ENCODE peak calls at places on chromosomes 4 and X, in nine cellular contexts. One of them, this sample, is unnamed.
A peak's percentile ranks its signal among the peaks of the same experiment; 100 is the strongest.

GRCh38 chr4:119736559-119736958 is 108.0 kb upstream of the PDE5A start:
- DNase-seq in activated gamma-delta T cell: no peak
- DNase-seq in RWPE2: no peak
- DNase-seq in activated CD4-positive, alpha-beta T cell treated with anti-CD3 and anti-CD28 coated beads, Interleukin-2, amount 10 ng/mL, durations not matched to agents 7 days and 5 days: no peak
- DNase-seq in left lung: no peak
- DNase-seq in heart right ventricle: no peak
- DNase-seq in M059J: no peak
- DNase-seq in progenitor cell of endocrine pancreas: no peak
- DNase-seq in activated T-helper 1 cell treated with anti-CD3 and anti-CD28 coated beads, Interleukin-2, amount 50 U/mL, for 16 hours: no peak
- DNase-seq in this sample: no peak

GRCh38 chrX:154840856-154841255 is 6.4 kb upstream of the SMIM9 start:
- DNase-seq in activated gamma-delta T cell: no peak
- DNase-seq in RWPE2: no peak
- DNase-seq in activated CD4-positive, alpha-beta T cell treated with anti-CD3 and anti-CD28 coated beads, Interleukin-2, amount 10 ng/mL, durations not matched to agents 7 days and 5 days: peak; percentile 21
- DNase-seq in left lung: no peak
- DNase-seq in heart right ventricle: no peak
- DNase-seq in M059J: peak; percentile 68
- DNase-seq in progenitor cell of endocrine pancreas: no peak
- DNase-seq in activated T-helper 1 cell treated with anti-CD3 and anti-CD28 coated beads, Interleukin-2, amount 50 U/mL, for 16 hours: no peak
- DNase-seq in this sample: peak; percentile 30

GRCh38 chrX:24085133-24085532 is 30.4 kb downstream of the EIF2S3 start:
- DNase-seq in activated gamma-delta T cell: no peak
- DNase-seq in RWPE2: no peak
- DNase-seq in activated CD4-positive, alpha-beta T cell treated with anti-CD3 and anti-CD28 coated beads, Interleukin-2, amount 10 ng/mL, durations not matched to agents 7 days and 5 days: no peak
- DNase-seq in left lung: no peak
- DNase-seq in heart right ventricle: no peak
- DNase-seq in M059J: peak; percentile 12
- DNase-seq in progenitor cell of endocrine pancreas: no peak
- DNase-seq in activated T-helper 1 cell treated with anti-CD3 and anti-CD28 coated beads, Interleukin-2, amount 50 U/mL, for 16 hours: no peak
- DNase-seq in this sample: no peak

GRCh38 chr4:40621592-40622512 is 7.8 kb downstream of the RBM47 start:
- DNase-seq in activated gamma-delta T cell: no peak
- DNase-seq in RWPE2: peak; percentile 79
- DNase-seq in activated CD4-positive, alpha-beta T cell treated with anti-CD3 and anti-CD28 coated beads, Interleukin-2, amount 10 ng/mL, durations not matched to agents 7 days and 5 days: peak; percentile 33
- DNase-seq in left lung: peak; percentile 90
- DNase-seq in heart right ventricle: peak; percentile 54
- DNase-seq in M059J: peak; percentile 98
- DNase-seq in progenitor cell of endocrine pancreas: no peak
- DNase-seq in activated T-helper 1 cell treated with anti-CD3 and anti-CD28 coated beads, Interleukin-2, amount 50 U/mL, for 16 hours: no peak
- DNase-seq in this sample: no peak

GRCh38 chr4:72712997-72713396 is 144.0 kb upstream of the ADAMTS3 start:
- DNase-seq in activated gamma-delta T cell: no peak
- DNase-seq in RWPE2: no peak
- DNase-seq in activated CD4-positive, alpha-beta T cell treated with anti-CD3 and anti-CD28 coated beads, Interleukin-2, amount 10 ng/mL, durations not matched to agents 7 days and 5 days: no peak
- DNase-seq in left lung: no peak
- DNase-seq in heart right ventricle: no peak
- DNase-seq in M059J: no peak
- DNase-seq in progenitor cell of endocrine pancreas: no peak
- DNase-seq in activated T-helper 1 cell treated with anti-CD3 and anti-CD28 coated beads, Interleukin-2, amount 50 U/mL, for 16 hours: no peak
- DNase-seq in this sample: no peak

GRCh38 chrX:402857-403256 is 16.1 kb upstream of the PPP2R3B start:
- DNase-seq in activated gamma-delta T cell: no peak
- DNase-seq in RWPE2: no peak
- DNase-seq in activated CD4-positive, alpha-beta T cell treated with anti-CD3 and anti-CD28 coated beads, Interleukin-2, amount 10 ng/mL, durations not matched to agents 7 days and 5 days: no peak
- DNase-seq in left lung: no peak
- DNase-seq in heart right ventricle: no peak
- DNase-seq in M059J: no peak
- DNase-seq in progenitor cell of endocrine pancreas: no peak
- DNase-seq in activated T-helper 1 cell treated with anti-CD3 and anti-CD28 coated beads, Interleukin-2, amount 50 U/mL, for 16 hours: no peak
- DNase-seq in this sample: no peak

GRCh38 chr4:25953740-25954139 is 39.7 kb downstream of the SMIM20 start:
- DNase-seq in activated gamma-delta T cell: no peak
- DNase-seq in RWPE2: no peak
- DNase-seq in activated CD4-positive, alpha-beta T cell treated with anti-CD3 and anti-CD28 coated beads, Interleukin-2, amount 10 ng/mL, durations not matched to agents 7 days and 5 days: no peak
- DNase-seq in left lung: no peak
- DNase-seq in heart right ventricle: no peak
- DNase-seq in M059J: peak; percentile 48
- DNase-seq in progenitor cell of endocrine pancreas: no peak
- DNase-seq in activated T-helper 1 cell treated with anti-CD3 and anti-CD28 coated beads, Interleukin-2, amount 50 U/mL, for 16 hours: no peak
- DNase-seq in this sample: no peak

GRCh38 chr4:10093801-10094552 is 22.6 kb downstream of the WDR1 start:
- DNase-seq in activated gamma-delta T cell: no peak
- DNase-seq in RWPE2: no peak
- DNase-seq in activated CD4-positive, alpha-beta T cell treated with anti-CD3 and anti-CD28 coated beads, Interleukin-2, amount 10 ng/mL, durations not matched to agents 7 days and 5 days: peak; percentile 39
- DNase-seq in left lung: no peak
- DNase-seq in heart right ventricle: peak; percentile 75
- DNase-seq in M059J: no peak
- DNase-seq in progenitor cell of endocrine pancreas: no peak
- DNase-seq in activated T-helper 1 cell treated with anti-CD3 and anti-CD28 coated beads, Interleukin-2, amount 50 U/mL, for 16 hours: no peak
- DNase-seq in this sample: peak; percentile 28

GRCh38 chr4:97349468-97350186 is 793.6 kb downstream of the STPG2 start:
- DNase-seq in activated gamma-delta T cell: no peak
- DNase-seq in RWPE2: no peak
- DNase-seq in activated CD4-positive, alpha-beta T cell treated with anti-CD3 and anti-CD28 coated beads, Interleukin-2, amount 10 ng/mL, durations not matched to agents 7 days and 5 days: no peak
- DNase-seq in left lung: no peak
- DNase-seq in heart right ventricle: no peak
- DNase-seq in M059J: no peak
- DNase-seq in progenitor cell of endocrine pancreas: no peak
- DNase-seq in activated T-helper 1 cell treated with anti-CD3 and anti-CD28 coated beads, Interleukin-2, amount 50 U/mL, for 16 hours: no peak
- DNase-seq in this sample: no peak

GRCh38 chr4:138891610-138892009 is 124.0 kb upstream of the NOCT start:
- DNase-seq in activated gamma-delta T cell: no peak
- DNase-seq in RWPE2: no peak
- DNase-seq in activated CD4-positive, alpha-beta T cell treated with anti-CD3 and anti-CD28 coated beads, Interleukin-2, amount 10 ng/mL, durations not matched to agents 7 days and 5 days: no peak
- DNase-seq in left lung: no peak
- DNase-seq in heart right ventricle: no peak
- DNase-seq in M059J: no peak
- DNase-seq in progenitor cell of endocrine pancreas: no peak
- DNase-seq in activated T-helper 1 cell treated with anti-CD3 and anti-CD28 coated beads, Interleukin-2, amount 50 U/mL, for 16 hours: no peak
- DNase-seq in this sample: no peak

GRCh38 chr4:8779371-8779988 is 92.2 kb downstream of the HMX1 start:
- DNase-seq in activated gamma-delta T cell: no peak
- DNase-seq in RWPE2: no peak
- DNase-seq in activated CD4-positive, alpha-beta T cell treated with anti-CD3 and anti-CD28 coated beads, Interleukin-2, amount 10 ng/mL, durations not matched to agents 7 days and 5 days: no peak
- DNase-seq in left lung: no peak
- DNase-seq in heart right ventricle: no peak
- DNase-seq in M059J: no peak
- DNase-seq in progenitor cell of endocrine pancreas: no peak
- DNase-seq in activated T-helper 1 cell treated with anti-CD3 and anti-CD28 coated beads, Interleukin-2, amount 50 U/mL, for 16 hours: no peak
- DNase-seq in this sample: no peak

GRCh38 chrX:15242899-15243555 is 26.9 kb downstream of the ASB9 start:
- DNase-seq in activated gamma-delta T cell: no peak
- DNase-seq in RWPE2: no peak
- DNase-seq in activated CD4-positive, alpha-beta T cell treated with anti-CD3 and anti-CD28 coated beads, Interleukin-2, amount 10 ng/mL, durations not matched to agents 7 days and 5 days: peak; percentile 53
- DNase-seq in left lung: no peak
- DNase-seq in heart right ventricle: peak; percentile 4
- DNase-seq in M059J: peak; percentile 65
- DNase-seq in progenitor cell of endocrine pancreas: no peak
- DNase-seq in activated T-helper 1 cell treated with anti-CD3 and anti-CD28 coated beads, Interleukin-2, amount 50 U/mL, for 16 hours: no peak
- DNase-seq in this sample: peak; percentile 17

GRCh38 chr4:139658185-139658584 is 7.4 kb upstream of the MGST2 start:
- DNase-seq in activated gamma-delta T cell: no peak
- DNase-seq in RWPE2: no peak
- DNase-seq in activated CD4-positive, alpha-beta T cell treated with anti-CD3 and anti-CD28 coated beads, Interleukin-2, amount 10 ng/mL, durations not matched to agents 7 days and 5 days: peak; percentile 19
- DNase-seq in left lung: no peak
- DNase-seq in heart right ventricle: no peak
- DNase-seq in M059J: no peak
- DNase-seq in progenitor cell of endocrine pancreas: no peak
- DNase-seq in activated T-helper 1 cell treated with anti-CD3 and anti-CD28 coated beads, Interleukin-2, amount 50 U/mL, for 16 hours: no peak
- DNase-seq in this sample: no peak

GRCh38 chrX:41689711-41690110 is 938 bp downstream of the GPR34 start:
- DNase-seq in activated gamma-delta T cell: no peak
- DNase-seq in RWPE2: no peak
- DNase-seq in activated CD4-positive, alpha-beta T cell treated with anti-CD3 and anti-CD28 coated beads, Interleukin-2, amount 10 ng/mL, durations not matched to agents 7 days and 5 days: no peak
- DNase-seq in left lung: no peak
- DNase-seq in heart right ventricle: no peak
- DNase-seq in M059J: no peak
- DNase-seq in progenitor cell of endocrine pancreas: no peak
- DNase-seq in activated T-helper 1 cell treated with anti-CD3 and anti-CD28 coated beads, Interleukin-2, amount 50 U/mL, for 16 hours: no peak
- DNase-seq in this sample: no peak

GRCh38 chr4:89196056-89196674 is 84.8 kb downstream of the TIGD2 start:
- DNase-seq in activated gamma-delta T cell: no peak
- DNase-seq in RWPE2: no peak
- DNase-seq in activated CD4-positive, alpha-beta T cell treated with anti-CD3 and anti-CD28 coated beads, Interleukin-2, amount 10 ng/mL, durations not matched to agents 7 days and 5 days: no peak
- DNase-seq in left lung: no peak
- DNase-seq in heart right ventricle: no peak
- DNase-seq in M059J: no peak
- DNase-seq in progenitor cell of endocrine pancreas: no peak
- DNase-seq in activated T-helper 1 cell treated with anti-CD3 and anti-CD28 coated beads, Interleukin-2, amount 50 U/mL, for 16 hours: no peak
- DNase-seq in this sample: no peak

GRCh38 chr4:150070464-150071170 is 7.6 kb upstream of the DCLK2 start:
- DNase-seq in activated gamma-delta T cell: no peak
- DNase-seq in RWPE2: no peak
- DNase-seq in activated CD4-positive, alpha-beta T cell treated with anti-CD3 and anti-CD28 coated beads, Interleukin-2, amount 10 ng/mL, durations not matched to agents 7 days and 5 days: no peak
- DNase-seq in left lung: no peak
- DNase-seq in heart right ventricle: no peak
- DNase-seq in M059J: no peak
- DNase-seq in progenitor cell of endocrine pancreas: no peak
- DNase-seq in activated T-helper 1 cell treated with anti-CD3 and anti-CD28 coated beads, Interleukin-2, amount 50 U/mL, for 16 hours: no peak
- DNase-seq in this sample: no peak

GRCh38 chr4:30719363-30720020 is 677 bp upstream of the PCDH7 start:
- DNase-seq in activated gamma-delta T cell: no peak
- DNase-seq in RWPE2: peak; percentile 65
- DNase-seq in activated CD4-positive, alpha-beta T cell treated with anti-CD3 and anti-CD28 coated beads, Interleukin-2, amount 10 ng/mL, durations not matched to agents 7 days and 5 days: no peak
- DNase-seq in left lung: peak; percentile 48
- DNase-seq in heart right ventricle: peak; percentile 52
- DNase-seq in M059J: peak; percentile 43
- DNase-seq in progenitor cell of endocrine pancreas: no peak
- DNase-seq in activated T-helper 1 cell treated with anti-CD3 and anti-CD28 coated beads, Interleukin-2, amount 50 U/mL, for 16 hours: no peak
- DNase-seq in this sample: no peak

GRCh38 chr4:118356731-118357130 is 3.9 kb upstream of the PRSS12 start:
- DNase-seq in activated gamma-delta T cell: no peak
- DNase-seq in RWPE2: no peak
- DNase-seq in activated CD4-positive, alpha-beta T cell treated with anti-CD3 and anti-CD28 coated beads, Interleukin-2, amount 10 ng/mL, durations not matched to agents 7 days and 5 days: no peak
- DNase-seq in left lung: no peak
- DNase-seq in heart right ventricle: no peak
- DNase-seq in M059J: no peak
- DNase-seq in progenitor cell of endocrine pancreas: no peak
- DNase-seq in activated T-helper 1 cell treated with anti-CD3 and anti-CD28 coated beads, Interleukin-2, amount 50 U/mL, for 16 hours: no peak
- DNase-seq in this sample: no peak

GRCh38 chr4:92618968-92619367 is 315.2 kb downstream of the GRID2 start:
- DNase-seq in activated gamma-delta T cell: no peak
- DNase-seq in RWPE2: no peak
- DNase-seq in activated CD4-positive, alpha-beta T cell treated with anti-CD3 and anti-CD28 coated beads, Interleukin-2, amount 10 ng/mL, durations not matched to agents 7 days and 5 days: no peak
- DNase-seq in left lung: no peak
- DNase-seq in heart right ventricle: no peak
- DNase-seq in M059J: no peak
- DNase-seq in progenitor cell of endocrine pancreas: no peak
- DNase-seq in activated T-helper 1 cell treated with anti-CD3 and anti-CD28 coated beads, Interleukin-2, amount 50 U/mL, for 16 hours: no peak
- DNase-seq in this sample: no peak

GRCh38 chr4:1578968-1579833 is 104.9 kb downstream of the FAM53A start:
- DNase-seq in activated gamma-delta T cell: peak; percentile 66
- DNase-seq in RWPE2: peak; percentile 80
- DNase-seq in activated CD4-positive, alpha-beta T cell treated with anti-CD3 and anti-CD28 coated beads, Interleukin-2, amount 10 ng/mL, durations not matched to agents 7 days and 5 days: peak; percentile 70
- DNase-seq in left lung: peak; percentile 86
- DNase-seq in heart right ventricle: peak; percentile 72
- DNase-seq in M059J: peak; percentile 32
- DNase-seq in progenitor cell of endocrine pancreas: peak; percentile 47
- DNase-seq in activated T-helper 1 cell treated with anti-CD3 and anti-CD28 coated beads, Interleukin-2, amount 50 U/mL, for 16 hours: peak; percentile 45
- DNase-seq in this sample: peak; percentile 73

GRCh38 chr4:185384877-185385465 is 10.8 kb downstream of the LRP2BP start:
- DNase-seq in activated gamma-delta T cell: no peak
- DNase-seq in RWPE2: no peak
- DNase-seq in activated CD4-positive, alpha-beta T cell treated with anti-CD3 and anti-CD28 coated beads, Interleukin-2, amount 10 ng/mL, durations not matched to agents 7 days and 5 days: no peak
- DNase-seq in left lung: no peak
- DNase-seq in heart right ventricle: no peak
- DNase-seq in M059J: no peak
- DNase-seq in progenitor cell of endocrine pancreas: no peak
- DNase-seq in activated T-helper 1 cell treated with anti-CD3 and anti-CD28 coated beads, Interleukin-2, amount 50 U/mL, for 16 hours: no peak
- DNase-seq in this sample: no peak

GRCh38 chr4:8383451-8384160 is 56.9 kb downstream of the ACOX3 start:
- DNase-seq in activated gamma-delta T cell: no peak
- DNase-seq in RWPE2: peak; percentile 41
- DNase-seq in activated CD4-positive, alpha-beta T cell treated with anti-CD3 and anti-CD28 coated beads, Interleukin-2, amount 10 ng/mL, durations not matched to agents 7 days and 5 days: no peak
- DNase-seq in left lung: no peak
- DNase-seq in heart right ventricle: no peak
- DNase-seq in M059J: peak; percentile 19
- DNase-seq in progenitor cell of endocrine pancreas: no peak
- DNase-seq in activated T-helper 1 cell treated with anti-CD3 and anti-CD28 coated beads, Interleukin-2, amount 50 U/mL, for 16 hours: no peak
- DNase-seq in this sample: no peak

GRCh38 chr4:140567722-140568121 is 1.0 kb downstream of the UCP1 start:
- DNase-seq in activated gamma-delta T cell: no peak
- DNase-seq in RWPE2: no peak
- DNase-seq in activated CD4-positive, alpha-beta T cell treated with anti-CD3 and anti-CD28 coated beads, Interleukin-2, amount 10 ng/mL, durations not matched to agents 7 days and 5 days: no peak
- DNase-seq in left lung: no peak
- DNase-seq in heart right ventricle: no peak
- DNase-seq in M059J: peak; percentile 3
- DNase-seq in progenitor cell of endocrine pancreas: peak; percentile 15
- DNase-seq in activated T-helper 1 cell treated with anti-CD3 and anti-CD28 coated beads, Interleukin-2, amount 50 U/mL, for 16 hours: no peak
- DNase-seq in this sample: no peak

GRCh38 chrX:52933213-52933612 is 25.1 kb downstream of the FAM156A start:
- DNase-seq in activated gamma-delta T cell: no peak
- DNase-seq in RWPE2: no peak
- DNase-seq in activated CD4-positive, alpha-beta T cell treated with anti-CD3 and anti-CD28 coated beads, Interleukin-2, amount 10 ng/mL, durations not matched to agents 7 days and 5 days: no peak
- DNase-seq in left lung: no peak
- DNase-seq in heart right ventricle: no peak
- DNase-seq in M059J: no peak
- DNase-seq in progenitor cell of endocrine pancreas: no peak
- DNase-seq in activated T-helper 1 cell treated with anti-CD3 and anti-CD28 coated beads, Interleukin-2, amount 50 U/mL, for 16 hours: no peak
- DNase-seq in this sample: no peak

GRCh38 chr4:16516796-16517413 is 290.6 kb upstream of the TAPT1 start:
- DNase-seq in activated gamma-delta T cell: no peak
- DNase-seq in RWPE2: no peak
- DNase-seq in activated CD4-positive, alpha-beta T cell treated with anti-CD3 and anti-CD28 coated beads, Interleukin-2, amount 10 ng/mL, durations not matched to agents 7 days and 5 days: no peak
- DNase-seq in left lung: no peak
- DNase-seq in heart right ventricle: peak; percentile 41
- DNase-seq in M059J: peak; percentile 76
- DNase-seq in progenitor cell of endocrine pancreas: no peak
- DNase-seq in activated T-helper 1 cell treated with anti-CD3 and anti-CD28 coated beads, Interleukin-2, amount 50 U/mL, for 16 hours: no peak
- DNase-seq in this sample: no peak

GRCh38 chrX:44245730-44246129 is 97.7 kb downstream of the EFHC2 start:
- DNase-seq in activated gamma-delta T cell: no peak
- DNase-seq in RWPE2: no peak
- DNase-seq in activated CD4-positive, alpha-beta T cell treated with anti-CD3 and anti-CD28 coated beads, Interleukin-2, amount 10 ng/mL, durations not matched to agents 7 days and 5 days: peak; percentile 31
- DNase-seq in left lung: no peak
- DNase-seq in heart right ventricle: no peak
- DNase-seq in M059J: no peak
- DNase-seq in progenitor cell of endocrine pancreas: no peak
- DNase-seq in activated T-helper 1 cell treated with anti-CD3 and anti-CD28 coated beads, Interleukin-2, amount 50 U/mL, for 16 hours: no peak
- DNase-seq in this sample: no peak

GRCh38 chrX:44155126-44155525 is 181.9 kb upstream of the NDP start:
- DNase-seq in activated gamma-delta T cell: no peak
- DNase-seq in RWPE2: no peak
- DNase-seq in activated CD4-positive, alpha-beta T cell treated with anti-CD3 and anti-CD28 coated beads, Interleukin-2, amount 10 ng/mL, durations not matched to agents 7 days and 5 days: no peak
- DNase-seq in left lung: no peak
- DNase-seq in heart right ventricle: no peak
- DNase-seq in M059J: no peak
- DNase-seq in progenitor cell of endocrine pancreas: no peak
- DNase-seq in activated T-helper 1 cell treated with anti-CD3 and anti-CD28 coated beads, Interleukin-2, amount 50 U/mL, for 16 hours: no peak
- DNase-seq in this sample: no peak

GRCh38 chr4:74661427-74662171 is 132.7 kb downstream of the BTC start:
- DNase-seq in activated gamma-delta T cell: no peak
- DNase-seq in RWPE2: no peak
- DNase-seq in activated CD4-positive, alpha-beta T cell treated with anti-CD3 and anti-CD28 coated beads, Interleukin-2, amount 10 ng/mL, durations not matched to agents 7 days and 5 days: no peak
- DNase-seq in left lung: no peak
- DNase-seq in heart right ventricle: no peak
- DNase-seq in M059J: peak; percentile 78
- DNase-seq in progenitor cell of endocrine pancreas: no peak
- DNase-seq in activated T-helper 1 cell treated with anti-CD3 and anti-CD28 coated beads, Interleukin-2, amount 50 U/mL, for 16 hours: no peak
- DNase-seq in this sample: no peak

GRCh38 chr4:11878241-11878640 is 449.5 kb upstream of the HS3ST1 start:
- DNase-seq in activated gamma-delta T cell: no peak
- DNase-seq in RWPE2: no peak
- DNase-seq in activated CD4-positive, alpha-beta T cell treated with anti-CD3 and anti-CD28 coated beads, Interleukin-2, amount 10 ng/mL, durations not matched to agents 7 days and 5 days: no peak
- DNase-seq in left lung: no peak
- DNase-seq in heart right ventricle: no peak
- DNase-seq in M059J: no peak
- DNase-seq in progenitor cell of endocrine pancreas: no peak
- DNase-seq in activated T-helper 1 cell treated with anti-CD3 and anti-CD28 coated beads, Interleukin-2, amount 50 U/mL, for 16 hours: no peak
- DNase-seq in this sample: no peak

GRCh38 chr4:102170910-102171309 is 174.4 kb downstream of the SLC39A8 start:
- DNase-seq in activated gamma-delta T cell: no peak
- DNase-seq in RWPE2: no peak
- DNase-seq in activated CD4-positive, alpha-beta T cell treated with anti-CD3 and anti-CD28 coated beads, Interleukin-2, amount 10 ng/mL, durations not matched to agents 7 days and 5 days: no peak
- DNase-seq in left lung: no peak
- DNase-seq in heart right ventricle: no peak
- DNase-seq in M059J: no peak
- DNase-seq in progenitor cell of endocrine pancreas: no peak
- DNase-seq in activated T-helper 1 cell treated with anti-CD3 and anti-CD28 coated beads, Interleukin-2, amount 50 U/mL, for 16 hours: no peak
- DNase-seq in this sample: no peak

GRCh38 chr4:77187231-77187630 is 30.2 kb downstream of the CCNG2 start:
- DNase-seq in activated gamma-delta T cell: no peak
- DNase-seq in RWPE2: no peak
- DNase-seq in activated CD4-positive, alpha-beta T cell treated with anti-CD3 and anti-CD28 coated beads, Interleukin-2, amount 10 ng/mL, durations not matched to agents 7 days and 5 days: no peak
- DNase-seq in left lung: no peak
- DNase-seq in heart right ventricle: no peak
- DNase-seq in M059J: no peak
- DNase-seq in progenitor cell of endocrine pancreas: no peak
- DNase-seq in activated T-helper 1 cell treated with anti-CD3 and anti-CD28 coated beads, Interleukin-2, amount 50 U/mL, for 16 hours: no peak
- DNase-seq in this sample: no peak

This sample was measured in central memory CD4-positive, alpha-beta T cell.